ENCODE peak calls at places on chromosomes 3 and 15, in ten cellular contexts. V is activated T-helper 1 cell treated with anti-CD3 and anti-CD28 coated beads, Interleukin-12 subunit alpha, Interleukin-12 subunit beta, Interleukin-2, Interleukin-4 antibody, amounts not matched to agents 30 ng/mL and 10 ng/mL and 1 ng/mL, durations not matched to agents 14 hours and 24 hours and 36 hours; M is activated CD8-positive, alpha-beta T cell treated with anti-CD3 and anti-CD28 coated beads for 36 hours; D is pons; F is foreskin fibroblast; G is mucosa of descending colon; U is cortex of kidney; N is AG20443; L is activated T-cell treated with anti-CD3 and anti-CD28 coated beads for 1 hour; T is stimulated activated CD4-positive, alpha-beta T cell treated with anti-CD3 and anti-CD28 coated beads, Interleukin-15, amount 100 ng/mL, for 1 hour. Z is an unnamed sample.

GRCh38 chr3:64361962-64362735 is 136.9 kb upstream of the PRICKLE2 start:
- DNase-seq in V (no peak), M (no peak), D (no peak), F (no peak), G (no peak), U (no peak), N (no peak), L (no peak), T (no peak), Z (no peak)

GRCh38 chr3:80232760-80233159 is 465.0 kb upstream of the ROBO1 start:
- DNase-seq in V (no peak), M (no peak), D (no peak), F (peak; percentile 15), G (no peak), U (no peak), N (no peak), L (no peak), T (no peak), Z (no peak)

GRCh38 chr3:107942244-107942643 is 148.6 kb downstream of the CD47 start:
- DNase-seq in V (peak; percentile 21), M (peak; percentile 61), D (no peak), F (no peak), G (no peak), U (no peak), N (no peak), L (no peak), T (no peak), Z (no peak)

GRCh38 chr3:120567370-120568197 is 28.6 kb upstream of the NDUFB4 start:
- DNase-seq in V (no peak), M (peak; percentile 15), D (peak; percentile 84), F (peak; percentile 18), G (no peak), U (no peak), N (peak; percentile 50), L (no peak), T (no peak), Z (no peak)

GRCh38 chr15:69624816-69625215 is 172.2 kb downstream of the RPLP1 start:
- DNase-seq in V (no peak), M (no peak), D (no peak), F (no peak), G (no peak), U (no peak), N (no peak), L (no peak), T (no peak), Z (no peak)

GRCh38 chr3:58161435-58162398 is 49.1 kb downstream of the DNASE1L3 start:
- DNase-seq in V (no peak), M (no peak), D (no peak), F (peak; percentile 89), G (peak; percentile 58), U (no peak), N (peak; percentile 86), L (no peak), T (no peak), Z (no peak)

GRCh38 chr3:46978985-46979944 is at the start of gene NBEAL2:
- DNase-seq in V (peak; percentile 96), M (peak; percentile 97), D (peak; percentile 62), F (peak; percentile 92), G (peak; percentile 99), U (no peak), N (peak; percentile 95), L (peak; percentile 91), T (peak; percentile 94), Z (peak; percentile 93)

GRCh38 chr15:58475573-58476524 is 44.1 kb downstream of the LIPC start:
- DNase-seq in V (no peak), M (no peak), D (peak; percentile 29), F (peak; percentile 56), G (no peak), U (no peak), N (peak; percentile 81), L (no peak), T (no peak), Z (no peak)

GRCh38 chr3:72213296-72214064 is 428.5 kb upstream of the PROK2 start:
- DNase-seq in V (no peak), M (no peak), D (no peak), F (no peak), G (no peak), U (no peak), N (no peak), L (no peak), T (no peak), Z (no peak)

GRCh38 chr3:190865828-190866227 is 3.3 kb upstream of the GMNC start:
- DNase-seq in V (no peak), M (no peak), D (no peak), F (no peak), G (no peak), U (no peak), N (no peak), L (no peak), T (no peak), Z (no peak)

GRCh38 chr15:92693922-92694331 is 38.4 kb upstream of the FAM174B start:
- DNase-seq in V (no peak), M (peak; percentile 10), D (peak; percentile 32), F (no peak), G (no peak), U (no peak), N (peak; percentile 24), L (no peak), T (no peak), Z (no peak)

GRCh38 chr3:155656466-155656865 is 88.4 kb downstream of the PLCH1 start:
- DNase-seq in V (no peak), M (no peak), D (no peak), F (no peak), G (no peak), U (no peak), N (no peak), L (no peak), T (no peak), Z (no peak)

GRCh38 chr15:98666441-98666840 is 18.1 kb downstream of the IGF1R start:
- DNase-seq in V (no peak), M (no peak), D (no peak), F (no peak), G (no peak), U (no peak), N (no peak), L (no peak), T (no peak), Z (no peak)

GRCh38 chr15:74191798-74192197 is 10.8 kb downstream of the STRA6 start:
- DNase-seq in V (no peak), M (no peak), D (no peak), F (no peak), G (no peak), U (no peak), N (no peak), L (no peak), T (no peak), Z (no peak)

GRCh38 chr3:50559702-50560101 is 7.8 kb downstream of the C3orf18 start:
- DNase-seq in V (no peak), M (no peak), D (no peak), F (peak; percentile 33), G (no peak), U (no peak), N (no peak), L (no peak), T (no peak), Z (no peak)

GRCh38 chr3:128597900-128598299 is 52.7 kb downstream of the RPN1 start:
- DNase-seq in V (no peak), M (no peak), D (no peak), F (peak; percentile 47), G (no peak), U (no peak), N (peak; percentile 76), L (no peak), T (no peak), Z (no peak)

GRCh38 chr3:179269152-179269707 is 18.3 kb upstream of the KCNMB3 start:
- DNase-seq in V (no peak), M (no peak), D (no peak), F (no peak), G (no peak), U (no peak), N (no peak), L (no peak), T (no peak), Z (no peak)

GRCh38 chr3:192906940-192907339 is 10.7 kb downstream of the MB21D2 start:
- DNase-seq in V (no peak), M (no peak), D (no peak), F (no peak), G (no peak), U (no peak), N (no peak), L (no peak), T (no peak), Z (no peak)

GRCh38 chr15:39908186-39908585 is 11.9 kb downstream of the GPR176 start:
- DNase-seq in V (no peak), M (no peak), D (no peak), F (peak; percentile 94), G (no peak), U (no peak), N (peak; percentile 85), L (no peak), T (no peak), Z (no peak)

GRCh38 chr3:127535106-127535785 is 55.3 kb downstream of the TPRA1 start:
- DNase-seq in V (no peak), M (no peak), D (no peak), F (no peak), G (no peak), U (no peak), N (no peak), L (no peak), T (no peak), Z (no peak)

GRCh38 chr15:60477991-60478632 is 830 bp downstream of the ICE2 start:
- DNase-seq in V (no peak), M (no peak), D (peak; percentile 37), F (no peak), G (no peak), U (no peak), N (peak; percentile 20), L (no peak), T (no peak), Z (no peak)

GRCh38 chr3:52346623-52347530 is 30.8 kb downstream of the DNAH1 start:
- DNase-seq in V (no peak), M (no peak), D (no peak), F (peak; percentile 62), G (no peak), U (no peak), N (peak; percentile 79), L (no peak), T (no peak), Z (no peak)

GRCh38 chr3:63768415-63768814 is 50.7 kb upstream of the C3orf49 start:
- DNase-seq in V (no peak), M (no peak), D (no peak), F (no peak), G (no peak), U (no peak), N (no peak), L (no peak), T (no peak), Z (no peak)

GRCh38 chr3:29919551-29919950 is 638.7 kb downstream of the RBMS3 start:
- DNase-seq in V (no peak), M (no peak), D (no peak), F (no peak), G (no peak), U (no peak), N (no peak), L (no peak), T (no peak), Z (no peak)

GRCh38 chr3:45426161-45426560 is 37.8 kb downstream of the LARS2 start:
- DNase-seq in V (no peak), M (no peak), D (no peak), F (no peak), G (no peak), U (no peak), N (no peak), L (no peak), T (no peak), Z (no peak)

GRCh38 chr15:79381593-79381992 is 50.5 kb upstream of the MINAR1 start:
- DNase-seq in V (no peak), M (no peak), D (no peak), F (no peak), G (no peak), U (no peak), N (no peak), L (no peak), T (no peak), Z (no peak)

GRCh38 chr3:171711461-171711860 is 98.8 kb downstream of the PLD1 start:
- DNase-seq in V (no peak), M (no peak), D (no peak), F (peak; percentile 3), G (no peak), U (no peak), N (no peak), L (no peak), T (no peak), Z (no peak)

GRCh38 chr3:196813903-196814302 is 53.8 kb upstream of the SENP5 start:
- DNase-seq in V (no peak), M (no peak), D (no peak), F (no peak), G (no peak), U (no peak), N (no peak), L (no peak), T (no peak), Z (no peak)

Z was measured in central memory CD8-positive, alpha-beta T cell.